ENCODE peak calls at places on chromosomes 7 and 10, in seven cellular contexts. W is COR-L47, E is dermis microvascular lymphatic vessel endothelial cell, B is T-helper 1 cell, T is left colon, Z is MCF 10A, A is NCI-H774. C is an unnamed sample.

GRCh38 chr10:32054087-32054486 is 2.1 kb downstream of the KIF5B start:
- DNase-seq in W (no peak), E (no peak), B (peak; percentile 5), T (peak; percentile 26), Z (peak; percentile 32), A (peak; percentile 37), C (no peak)

GRCh38 chr10:103757531-103758293 is 97.7 kb downstream of the SH3PXD2A start:
- DNase-seq in W (no peak), E (peak; percentile 66), B (peak; percentile 93), T (peak; percentile 47), Z (peak; percentile 81), A (no peak), C (peak; percentile 25)

GRCh38 chr7:92667816-92668540 is 77.8 kb upstream of the FAM133B start:
- DNase-seq in W (no peak), E (no peak), B (no peak), T (no peak), Z (no peak), A (no peak), C (no peak)

GRCh38 chr7:91512958-91513357 is 248.7 kb downstream of the FZD1 start:
- DNase-seq in W (no peak), E (no peak), B (no peak), T (no peak), Z (no peak), A (no peak), C (no peak)

GRCh38 chr7:150735596-150736358 is 1.4 kb upstream of the GIMAP5 start:
- DNase-seq in W (no peak), E (no peak), B (no peak), T (no peak), Z (no peak), A (no peak), C (no peak)

GRCh38 chr7:73896454-73896853 is 35.5 kb downstream of the TMEM270 start:
- DNase-seq in W (no peak), E (no peak), B (no peak), T (no peak), Z (peak; percentile 44), A (no peak), C (no peak)

GRCh38 chr10:124722812-124723783 is 21.1 kb downstream of the FAM53B start:
- DNase-seq in W (no peak), E (no peak), B (peak; percentile 67), T (peak; percentile 59), Z (no peak), A (no peak), C (peak; percentile 45)

GRCh38 chr7:378551-379455 is 88.8 kb downstream of the FOXL3 start:
- DNase-seq in W (no peak), E (no peak), B (no peak), T (peak; percentile 78), Z (no peak), A (no peak), C (no peak)

GRCh38 chr7:37916673-37917660 is at the start of gene SFRP4:
- DNase-seq in W (peak; percentile 32), E (peak; percentile 14), B (peak; percentile 3), T (peak; percentile 24), Z (peak; percentile 52), A (peak; percentile 40), C (no peak)

GRCh38 chr7:20539201-20539600 is 76.3 kb upstream of the ABCB5 start:
- DNase-seq in W (no peak), E (no peak), B (no peak), T (no peak), Z (peak; percentile 20), A (no peak), C (no peak)

GRCh38 chr7:47386273-47386820 is 195.6 kb downstream of the TNS3 start:
- DNase-seq in W (no peak), E (no peak), B (no peak), T (no peak), Z (no peak), A (no peak), C (no peak)

GRCh38 chr7:15086882-15087281 is 184.3 kb upstream of the DGKB start:
- DNase-seq in W (no peak), E (no peak), B (no peak), T (no peak), Z (no peak), A (no peak), C (no peak)

GRCh38 chr10:109866168-109866994 is 56.9 kb downstream of the XPNPEP1 start:
- DNase-seq in W (no peak), E (no peak), B (no peak), T (no peak), Z (peak; percentile 22), A (no peak), C (no peak)

GRCh38 chr10:29798876-29799690 is 164.3 kb upstream of the SVIL start:
- DNase-seq in W (no peak), E (peak; percentile 79), B (no peak), T (no peak), Z (no peak), A (no peak), C (no peak)

GRCh38 chr10:115950320-115950719 is 322.7 kb downstream of the GFRA1 start:
- DNase-seq in W (no peak), E (peak; percentile 61), B (no peak), T (no peak), Z (peak; percentile 67), A (no peak), C (no peak)

GRCh38 chr7:108002726-108003590 is at the start of gene LAMB1:
- DNase-seq in W (peak; percentile 65), E (no peak), B (no peak), T (peak; percentile 85), Z (peak; percentile 75), A (no peak), C (no peak)

C was measured in naive thymus-derived CD8-positive, alpha-beta T cell.